ENCODE peak calls at places on chromosome 1, in four cellular contexts. One of them, this sample, is unnamed.
A peak's percentile ranks its signal among the peaks of the same experiment; 100 is the strongest.

GRCh38 chr1:25570798-25571521 is 27.6 kb downstream of the LDLRAP1 start:
- DNase-seq in CD4-positive, alpha-beta T cell: no peak
- DNase-seq in uterus: no peak
- DNase-seq in pancreas: no peak
- DNase-seq in this sample: no peak

GRCh38 chr1:119784127-119784781 is 15.5 kb upstream of the HMGCS2 start:
- DNase-seq in pancreas: peak; percentile 61
- DNase-seq in CD4-positive, alpha-beta T cell: no peak
- DNase-seq in uterus: peak; percentile 65
- DNase-seq in this sample: no peak

GRCh38 chr1:58739851-58740466 is 40.1 kb upstream of the MYSM1 start:
- DNase-seq in CD4-positive, alpha-beta T cell: no peak
- DNase-seq in uterus: no peak
- DNase-seq in pancreas: no peak
- DNase-seq in this sample: no peak

GRCh38 chr1:147243228-147243685 is 773 bp downstream of the CHD1L start:
- DNase-seq in CD4-positive, alpha-beta T cell: peak; percentile 8
- DNase-seq in uterus: peak; percentile 26
- DNase-seq in pancreas: peak; percentile 36
- DNase-seq in this sample: no peak

GRCh38 chr1:161200992-161201827 is 957 bp upstream of the NDUFS2 start:
- DNase-seq in CD4-positive, alpha-beta T cell: no peak
- DNase-seq in pancreas: no peak
- DNase-seq in uterus: peak; percentile 76
- DNase-seq in this sample: no peak

GRCh38 chr1:203048555-203049051 is 22.3 kb downstream of the PPFIA4 start:
- DNase-seq in pancreas: no peak
- DNase-seq in uterus: no peak
- DNase-seq in CD4-positive, alpha-beta T cell: no peak
- DNase-seq in this sample: no peak

GRCh38 chr1:36322786-36323635 is 434 bp downstream of the EVA1B start:
- DNase-seq in pancreas: peak; percentile 55
- DNase-seq in uterus: peak; percentile 67
- DNase-seq in CD4-positive, alpha-beta T cell: no peak
- DNase-seq in this sample: peak; percentile 40

GRCh38 chr1:233544304-233544703 is 69.6 kb upstream of the KCNK1 start:
- DNase-seq in uterus: no peak
- DNase-seq in pancreas: no peak
- DNase-seq in CD4-positive, alpha-beta T cell: no peak
- DNase-seq in this sample: no peak

GRCh38 chr1:38140025-38140487 is 93.5 kb upstream of the POU3F1 start:
- DNase-seq in uterus: no peak
- DNase-seq in pancreas: no peak
- DNase-seq in CD4-positive, alpha-beta T cell: no peak
- DNase-seq in this sample: no peak

GRCh38 chr1:165857046-165857801 is 29.8 kb downstream of the UCK2 start:
- DNase-seq in pancreas: no peak
- DNase-seq in uterus: no peak
- DNase-seq in CD4-positive, alpha-beta T cell: no peak
- DNase-seq in this sample: no peak

GRCh38 chr1:148308832-148309458 is 156.9 kb upstream of the NBPF11 start:
- DNase-seq in pancreas: no peak
- DNase-seq in uterus: no peak
- DNase-seq in CD4-positive, alpha-beta T cell: no peak
- DNase-seq in this sample: no peak

GRCh38 chr1:111884772-111885443 is 104.6 kb downstream of the KCND3 start:
- DNase-seq in pancreas: no peak
- DNase-seq in uterus: no peak
- DNase-seq in CD4-positive, alpha-beta T cell: no peak
- DNase-seq in this sample: no peak

GRCh38 chr1:19858894-19859293 is 23.3 kb upstream of the OTUD3 start:
- DNase-seq in uterus: no peak
- DNase-seq in CD4-positive, alpha-beta T cell: no peak
- DNase-seq in pancreas: no peak
- DNase-seq in this sample: no peak

GRCh38 chr1:108082741-108083562 is 117.2 kb downstream of the SLC25A24 start:
- DNase-seq in CD4-positive, alpha-beta T cell: no peak
- DNase-seq in uterus: no peak
- DNase-seq in pancreas: no peak
- DNase-seq in this sample: no peak

GRCh38 chr1:62448221-62448933 is 11.5 kb downstream of the USP1 start:
- DNase-seq in uterus: no peak
- DNase-seq in CD4-positive, alpha-beta T cell: no peak
- DNase-seq in pancreas: no peak
- DNase-seq in this sample: no peak

GRCh38 chr1:50701706-50702317 is 258.3 kb downstream of the FAF1 start:
- DNase-seq in CD4-positive, alpha-beta T cell: no peak
- DNase-seq in pancreas: no peak
- DNase-seq in uterus: no peak
- DNase-seq in this sample: no peak

GRCh38 chr1:227372662-227373061 is 54.4 kb upstream of the CDC42BPA start:
- DNase-seq in CD4-positive, alpha-beta T cell: no peak
- DNase-seq in pancreas: no peak
- DNase-seq in uterus: no peak
- DNase-seq in this sample: no peak

GRCh38 chr1:45485949-45486348 is 5.0 kb downstream of the TESK2 start:
- DNase-seq in uterus: no peak
- DNase-seq in CD4-positive, alpha-beta T cell: no peak
- DNase-seq in pancreas: no peak
- DNase-seq in this sample: no peak

GRCh38 chr1:20683614-20684013 is 22.4 kb upstream of the DDOST start:
- DNase-seq in CD4-positive, alpha-beta T cell: no peak
- DNase-seq in uterus: no peak
- DNase-seq in pancreas: no peak
- DNase-seq in this sample: no peak

GRCh38 chr1:24318238-24318987 is 744 bp upstream of the GRHL3 start:
- DNase-seq in pancreas: no peak
- DNase-seq in CD4-positive, alpha-beta T cell: no peak
- DNase-seq in uterus: no peak
- DNase-seq in this sample: no peak

GRCh38 chr1:5479876-5480275 is 512.3 kb downstream of the NPHP4 start:
- DNase-seq in uterus: no peak
- DNase-seq in CD4-positive, alpha-beta T cell: no peak
- DNase-seq in pancreas: no peak
- DNase-seq in this sample: no peak

GRCh38 chr1:5480906-5481305 is 511.3 kb downstream of the NPHP4 start:
- DNase-seq in CD4-positive, alpha-beta T cell: no peak
- DNase-seq in pancreas: no peak
- DNase-seq in uterus: no peak
- DNase-seq in this sample: no peak

GRCh38 chr1:5484451-5485165 is 507.6 kb downstream of the NPHP4 start:
- DNase-seq in uterus: no peak
- DNase-seq in pancreas: no peak
- DNase-seq in CD4-positive, alpha-beta T cell: no peak
- DNase-seq in this sample: no peak

GRCh38 chr1:5480306-5480705 is 511.9 kb downstream of the NPHP4 start:
- DNase-seq in CD4-positive, alpha-beta T cell: no peak
- DNase-seq in uterus: no peak
- DNase-seq in pancreas: no peak
- DNase-seq in this sample: no peak

GRCh38 chr1:5481889-5482288 is 510.3 kb downstream of the NPHP4 start:
- DNase-seq in uterus: no peak
- DNase-seq in pancreas: no peak
- DNase-seq in CD4-positive, alpha-beta T cell: peak; percentile 19
- DNase-seq in this sample: no peak
- TF ChIP-seq CTCF in uterus: no peak
- TF ChIP-seq CTCF in pancreas: no peak
- TF ChIP-seq CTCF in CD4-positive, alpha-beta T cell: peak; percentile 22
- TF ChIP-seq CTCF in this sample: no peak

DNA sequence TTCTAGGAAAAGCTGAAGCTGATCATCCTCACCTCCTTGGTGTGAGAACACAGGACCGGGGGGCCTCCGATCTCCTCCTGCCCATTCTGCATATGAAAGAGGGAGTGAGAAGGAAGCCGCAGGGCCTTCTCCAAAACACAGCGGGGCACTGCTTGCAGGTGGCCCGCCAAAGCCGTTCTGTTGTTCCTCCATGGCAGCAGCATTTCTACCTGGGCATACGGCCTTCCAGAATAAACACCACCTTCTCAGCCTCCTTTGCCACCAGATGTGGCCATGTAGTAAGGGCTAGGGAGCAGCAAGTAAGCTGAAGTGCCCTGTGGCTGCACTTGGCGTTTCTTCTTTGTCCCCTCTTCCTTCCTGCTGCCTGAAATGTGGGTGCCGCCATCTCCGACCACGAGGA is 214.9 kb downstream of the TOMM20 start:
- DNase-seq in pancreas: no peak
- DNase-seq in CD4-positive, alpha-beta T cell: no peak
- DNase-seq in uterus: peak; percentile 11
- DNase-seq in this sample: no peak
- TF ChIP-seq CTCF in pancreas: no peak
- TF ChIP-seq CTCF in CD4-positive, alpha-beta T cell: no peak
- TF ChIP-seq CTCF in uterus: no peak
- TF ChIP-seq CTCF in this sample: no peak

GRCh38 chr1:27522148-27522859 is 32.3 kb upstream of the WASF2 start:
- DNase-seq in CD4-positive, alpha-beta T cell: peak; percentile 67
- DNase-seq in pancreas: no peak
- DNase-seq in uterus: no peak
- DNase-seq in this sample: no peak

GRCh38 chr1:27521336-27522147 is 31.6 kb upstream of the WASF2 start:
- DNase-seq in pancreas: no peak
- DNase-seq in CD4-positive, alpha-beta T cell: peak; percentile 54
- DNase-seq in uterus: no peak
- DNase-seq in this sample: peak; percentile 23

GRCh38 chr1:27520651-27521050 is 30.7 kb upstream of the WASF2 start:
- DNase-seq in CD4-positive, alpha-beta T cell: no peak
- DNase-seq in uterus: no peak
- DNase-seq in pancreas: no peak
- DNase-seq in this sample: no peak

GRCh38 chr1:27523666-27524020 is 33.7 kb upstream of the WASF2 start:
- DNase-seq in pancreas: no peak
- DNase-seq in CD4-positive, alpha-beta T cell: no peak
- DNase-seq in uterus: no peak
- DNase-seq in this sample: no peak

GRCh38 chr1:27522860-27523665 is 33.1 kb upstream of the WASF2 start:
- DNase-seq in uterus: peak; percentile 61
- DNase-seq in CD4-positive, alpha-beta T cell: peak; percentile 60
- DNase-seq in pancreas: no peak
- DNase-seq in this sample: peak; percentile 19
- TF ChIP-seq CTCF in uterus: peak; percentile 44
- TF ChIP-seq CTCF in CD4-positive, alpha-beta T cell: peak; percentile 61
- TF ChIP-seq CTCF in pancreas: no peak
- TF ChIP-seq CTCF in this sample: no peak

GRCh38 chr1:156136970-156137483 is 16.4 kb upstream of the SEMA4A start:
- DNase-seq in CD4-positive, alpha-beta T cell: no peak
- DNase-seq in pancreas: no peak
- DNase-seq in uterus: no peak
- DNase-seq in this sample: no peak
- TF ChIP-seq CTCF in CD4-positive, alpha-beta T cell: no peak
- TF ChIP-seq CTCF in pancreas: no peak
- TF ChIP-seq CTCF in uterus: no peak
- TF ChIP-seq CTCF in this sample: no peak

DNA sequence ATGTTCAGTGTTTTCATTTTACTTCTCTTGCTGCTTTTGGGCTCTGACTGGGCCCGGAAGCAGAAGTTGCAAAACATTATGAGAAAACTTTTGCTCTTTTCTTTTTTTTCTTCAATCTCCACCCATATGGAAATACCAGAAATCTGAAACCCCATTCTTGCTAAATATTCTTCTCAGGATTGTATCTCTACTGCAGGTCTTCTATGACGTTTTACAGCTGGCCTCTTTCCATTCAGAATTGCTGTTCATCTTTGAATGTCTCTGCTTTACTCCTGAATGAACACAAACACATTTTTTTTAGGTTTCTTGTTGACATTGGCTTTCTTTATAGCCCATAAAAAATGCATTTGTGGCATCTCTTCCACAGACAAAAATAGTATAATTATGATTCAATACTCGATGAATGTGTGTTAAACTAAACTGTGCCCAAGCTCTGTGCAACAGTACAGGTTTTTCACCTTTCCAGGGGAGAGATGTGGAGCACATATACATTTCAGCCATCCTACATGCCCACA is 18.8 kb downstream of the PTPRC start:
- DNase-seq in pancreas: no peak
- DNase-seq in uterus: no peak
- DNase-seq in CD4-positive, alpha-beta T cell: no peak
- DNase-seq in this sample: no peak
- TF ChIP-seq CTCF in pancreas: no peak
- TF ChIP-seq CTCF in uterus: no peak
- TF ChIP-seq CTCF in CD4-positive, alpha-beta T cell: no peak
- TF ChIP-seq CTCF in this sample: no peak

DNA sequence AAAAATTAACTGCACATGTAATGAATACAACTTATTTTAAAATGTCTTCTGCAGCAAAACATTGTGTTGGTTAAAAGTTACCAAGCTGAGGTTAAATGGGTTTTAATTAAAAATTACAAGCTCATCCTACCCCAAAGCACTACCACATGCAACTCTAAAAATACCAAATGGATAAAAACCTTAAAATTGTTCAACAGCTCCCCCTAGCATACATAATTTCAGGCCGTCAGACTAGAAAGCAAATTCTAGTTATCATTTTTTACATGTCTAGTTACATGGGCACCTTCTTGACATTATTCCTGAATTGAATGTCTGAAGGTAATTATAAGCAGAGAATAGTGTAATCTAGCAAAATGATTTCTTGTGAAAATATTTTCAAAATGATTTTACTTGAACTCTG is 176.5 kb downstream of the C1orf21 start:
- DNase-seq in pancreas: no peak
- DNase-seq in CD4-positive, alpha-beta T cell: no peak
- DNase-seq in uterus: no peak
- DNase-seq in this sample: no peak
- TF ChIP-seq CTCF in pancreas: no peak
- TF ChIP-seq CTCF in CD4-positive, alpha-beta T cell: no peak
- TF ChIP-seq CTCF in uterus: peak; percentile 64
- TF ChIP-seq CTCF in this sample: no peak